ENCODE peak calls at places on chromosomes 12 and 14, in four cellular contexts. One of them, this sample, is unnamed.

GRCh38 chr12:127504874-127505273 is 762.1 kb upstream of the TMEM132C start:
- DNase-seq in mesothelial cell of epicardium: no peak
- DNase-seq in stimulated activated CD8-positive, alpha-beta memory T cell treated with anti-CD3 and anti-CD28 coated beads, Interleukin-15, amount 100 ng/mL, for 24 hours: no peak
- DNase-seq in NCI-H748 treated with DMSO at 0.1 percent for 48 hours: no peak
- DNase-seq in this sample: no peak

GRCh38 chr14:52314521-52315354 is 626 bp downstream of the PTGER2 start:
- DNase-seq in mesothelial cell of epicardium: no peak
- DNase-seq in stimulated activated CD8-positive, alpha-beta memory T cell treated with anti-CD3 and anti-CD28 coated beads, Interleukin-15, amount 100 ng/mL, for 24 hours: peak; percentile 15
- DNase-seq in NCI-H748 treated with DMSO at 0.1 percent for 48 hours: peak; percentile 12
- DNase-seq in this sample: no peak

GRCh38 chr12:97386133-97386581 is 76.4 kb upstream of the RMST start:
- DNase-seq in mesothelial cell of epicardium: peak; percentile 45
- DNase-seq in stimulated activated CD8-positive, alpha-beta memory T cell treated with anti-CD3 and anti-CD28 coated beads, Interleukin-15, amount 100 ng/mL, for 24 hours: no peak
- DNase-seq in NCI-H748 treated with DMSO at 0.1 percent for 48 hours: no peak
- DNase-seq in this sample: no peak

GRCh38 chr12:48165089-48166031 is 8.0 kb upstream of the ASB8 start:
- DNase-seq in mesothelial cell of epicardium: no peak
- DNase-seq in stimulated activated CD8-positive, alpha-beta memory T cell treated with anti-CD3 and anti-CD28 coated beads, Interleukin-15, amount 100 ng/mL, for 24 hours: no peak
- DNase-seq in NCI-H748 treated with DMSO at 0.1 percent for 48 hours: peak; percentile 34
- DNase-seq in this sample: peak; percentile 36

GRCh38 chr14:29176876-29177275 is 410.3 kb downstream of the FOXG1 start:
- DNase-seq in mesothelial cell of epicardium: no peak
- DNase-seq in stimulated activated CD8-positive, alpha-beta memory T cell treated with anti-CD3 and anti-CD28 coated beads, Interleukin-15, amount 100 ng/mL, for 24 hours: no peak
- DNase-seq in NCI-H748 treated with DMSO at 0.1 percent for 48 hours: no peak
- DNase-seq in this sample: no peak

GRCh38 chr14:49581961-49582210 is 4.3 kb downstream of the RPS29 start:
- DNase-seq in mesothelial cell of epicardium: no peak
- DNase-seq in stimulated activated CD8-positive, alpha-beta memory T cell treated with anti-CD3 and anti-CD28 coated beads, Interleukin-15, amount 100 ng/mL, for 24 hours: no peak
- DNase-seq in NCI-H748 treated with DMSO at 0.1 percent for 48 hours: no peak
- DNase-seq in this sample: no peak

GRCh38 chr12:106138646-106139421 is at the start of gene NUAK1:
- DNase-seq in mesothelial cell of epicardium: peak; percentile 80
- DNase-seq in stimulated activated CD8-positive, alpha-beta memory T cell treated with anti-CD3 and anti-CD28 coated beads, Interleukin-15, amount 100 ng/mL, for 24 hours: no peak
- DNase-seq in NCI-H748 treated with DMSO at 0.1 percent for 48 hours: no peak
- DNase-seq in this sample: no peak

GRCh38 chr12:52766351-52767019 is 10.7 kb downstream of the KRT76 start:
- DNase-seq in mesothelial cell of epicardium: no peak
- DNase-seq in stimulated activated CD8-positive, alpha-beta memory T cell treated with anti-CD3 and anti-CD28 coated beads, Interleukin-15, amount 100 ng/mL, for 24 hours: no peak
- DNase-seq in NCI-H748 treated with DMSO at 0.1 percent for 48 hours: no peak
- DNase-seq in this sample: no peak

GRCh38 chr12:132514838-132515237 is 24.9 kb downstream of the FBRSL1 start:
- DNase-seq in mesothelial cell of epicardium: no peak
- DNase-seq in stimulated activated CD8-positive, alpha-beta memory T cell treated with anti-CD3 and anti-CD28 coated beads, Interleukin-15, amount 100 ng/mL, for 24 hours: no peak
- DNase-seq in NCI-H748 treated with DMSO at 0.1 percent for 48 hours: no peak
- DNase-seq in this sample: no peak

GRCh38 chr12:1047898-1048660 is 57.1 kb downstream of the ERC1 start:
- DNase-seq in mesothelial cell of epicardium: no peak
- DNase-seq in stimulated activated CD8-positive, alpha-beta memory T cell treated with anti-CD3 and anti-CD28 coated beads, Interleukin-15, amount 100 ng/mL, for 24 hours: no peak
- DNase-seq in NCI-H748 treated with DMSO at 0.1 percent for 48 hours: no peak
- DNase-seq in this sample: no peak

GRCh38 chr12:122867701-122868461 is 28.0 kb downstream of the VPS37B start:
- DNase-seq in mesothelial cell of epicardium: no peak
- DNase-seq in stimulated activated CD8-positive, alpha-beta memory T cell treated with anti-CD3 and anti-CD28 coated beads, Interleukin-15, amount 100 ng/mL, for 24 hours: no peak
- DNase-seq in NCI-H748 treated with DMSO at 0.1 percent for 48 hours: no peak
- DNase-seq in this sample: no peak

GRCh38 chr12:124740691-124741137 is 123.0 kb downstream of the SCARB1 start:
- DNase-seq in mesothelial cell of epicardium: no peak
- DNase-seq in stimulated activated CD8-positive, alpha-beta memory T cell treated with anti-CD3 and anti-CD28 coated beads, Interleukin-15, amount 100 ng/mL, for 24 hours: no peak
- DNase-seq in NCI-H748 treated with DMSO at 0.1 percent for 48 hours: no peak
- DNase-seq in this sample: no peak

GRCh38 chr12:53048780-53049401 is 974 bp upstream of the TNS2 start:
- DNase-seq in mesothelial cell of epicardium: peak; percentile 67
- DNase-seq in stimulated activated CD8-positive, alpha-beta memory T cell treated with anti-CD3 and anti-CD28 coated beads, Interleukin-15, amount 100 ng/mL, for 24 hours: no peak
- DNase-seq in NCI-H748 treated with DMSO at 0.1 percent for 48 hours: no peak
- DNase-seq in this sample: no peak

GRCh38 chr12:29961231-29961630 is 177.5 kb upstream of the TMTC1 start:
- DNase-seq in mesothelial cell of epicardium: no peak
- DNase-seq in stimulated activated CD8-positive, alpha-beta memory T cell treated with anti-CD3 and anti-CD28 coated beads, Interleukin-15, amount 100 ng/mL, for 24 hours: no peak
- DNase-seq in NCI-H748 treated with DMSO at 0.1 percent for 48 hours: no peak
- DNase-seq in this sample: no peak

GRCh38 chr12:79891506-79892162 is 43.3 kb downstream of the PPP1R12A start:
- DNase-seq in mesothelial cell of epicardium: no peak
- DNase-seq in stimulated activated CD8-positive, alpha-beta memory T cell treated with anti-CD3 and anti-CD28 coated beads, Interleukin-15, amount 100 ng/mL, for 24 hours: no peak
- DNase-seq in NCI-H748 treated with DMSO at 0.1 percent for 48 hours: no peak
- DNase-seq in this sample: no peak

GRCh38 chr14:71764701-71765347 is 167.4 kb upstream of the RGS6 start:
- DNase-seq in mesothelial cell of epicardium: no peak
- DNase-seq in stimulated activated CD8-positive, alpha-beta memory T cell treated with anti-CD3 and anti-CD28 coated beads, Interleukin-15, amount 100 ng/mL, for 24 hours: no peak
- DNase-seq in NCI-H748 treated with DMSO at 0.1 percent for 48 hours: no peak
- DNase-seq in this sample: no peak

GRCh38 chr12:27975222-27976136 is 2.9 kb upstream of the PTHLH start:
- DNase-seq in mesothelial cell of epicardium: peak; percentile 75
- DNase-seq in stimulated activated CD8-positive, alpha-beta memory T cell treated with anti-CD3 and anti-CD28 coated beads, Interleukin-15, amount 100 ng/mL, for 24 hours: no peak
- DNase-seq in NCI-H748 treated with DMSO at 0.1 percent for 48 hours: no peak
- DNase-seq in this sample: no peak

GRCh38 chr12:85356596-85357385 is 76.8 kb downstream of the ALX1 start:
- DNase-seq in mesothelial cell of epicardium: no peak
- DNase-seq in stimulated activated CD8-positive, alpha-beta memory T cell treated with anti-CD3 and anti-CD28 coated beads, Interleukin-15, amount 100 ng/mL, for 24 hours: no peak
- DNase-seq in NCI-H748 treated with DMSO at 0.1 percent for 48 hours: no peak
- DNase-seq in this sample: no peak